ENCODE peak calls at places on chromosomes 12 and 14, in ten cellular contexts. Q is fibroblast of pulmonary artery; U is stomach; R is D341Med; S is activated CD4-positive, CD25-positive, alpha-beta regulatory T cell; V is ACHN; B is fibroblast of the aortic adventitia; A is naive thymus-derived CD8-positive, alpha-beta T cell; F is midbrain; H is RWPE1. W is an unnamed sample.

GRCh38 chr12:101829639-101830390 is 944 bp downstream of the GNPTAB start:
- DNase-seq in S (no peak), H (no peak), Q (peak), F (no peak), U (peak), V (peak), A (no peak), R (no peak), B (peak), W (no peak)

GRCh38 chr12:42145197-42145549 is 499 bp upstream of the GXYLT1 start:
- DNase-seq in F (peak), H (no peak), B (no peak), Q (no peak), V (peak), R (no peak), U (no peak), A (no peak), S (no peak), W (no peak)

GRCh38 chr14:50070840-50071548 is 45.4 kb downstream of the VCPKMT start:
- DNase-seq in H (no peak), U (no peak), R (no peak), S (no peak), A (no peak), V (no peak), Q (no peak), F (no peak), B (no peak), W (no peak)

GRCh38 chr14:36556811-36557433 is 25.5 kb downstream of the NKX2-8 start:
- DNase-seq in F (peak), V (peak), H (peak), Q (peak), B (peak), A (no peak), U (no peak), S (no peak), R (peak), W (no peak)

GRCh38 chr14:96735509-96735908 is 61.7 kb upstream of the VRK1 start:
- DNase-seq in R (peak), A (no peak), U (no peak), B (no peak), S (no peak), Q (no peak), H (no peak), F (no peak), V (no peak), W (no peak)

GRCh38 chr14:92797935-92798653 is 4.0 kb downstream of the GOLGA5 start:
- DNase-seq in S (no peak), Q (no peak), R (no peak), V (no peak), F (no peak), A (no peak), U (no peak), H (no peak), B (no peak), W (no peak)

GRCh38 chr12:40013847-40014246 is 92.0 kb downstream of the SLC2A13 start:
- DNase-seq in A (no peak), V (no peak), R (no peak), U (no peak), H (no peak), Q (no peak), B (no peak), S (no peak), F (no peak), W (no peak)

GRCh38 chr14:66842911-66843572 is 335.1 kb downstream of the GPHN start:
- DNase-seq in A (no peak), H (no peak), S (no peak), R (no peak), B (no peak), U (no peak), V (no peak), F (no peak), Q (no peak), W (no peak)

GRCh38 chr12:105822131-105823103 is 316.3 kb downstream of the NUAK1 start:
- DNase-seq in S (no peak), V (no peak), H (no peak), F (no peak), B (no peak), A (no peak), R (no peak), U (no peak), Q (no peak), W (no peak)

W was measured in GF-D8.